ENCODE peak calls at places on chromosome 16, in nine cellular contexts. One of them, this sample, is unnamed.

GRCh38 chr16:16073884-16074781 is 124.7 kb downstream of the ABCC1 start:
- DNase-seq in adrenal gland: no peak
- DNase-seq in adipocyte: peak; percentile 90
- DNase-seq in prostate gland: no peak
- DNase-seq in WTC11: peak; percentile 47
- DNase-seq in stimulated activated CD8-positive, alpha-beta memory T cell treated with anti-CD3 and anti-CD28 coated beads, Interleukin-2, amount 100 ng/mL, for 48 hours: no peak
- DNase-seq in amygdala: no peak
- DNase-seq in C1 segment of cervical spinal cord: no peak
- DNase-seq in stimulated activated CD4-positive, alpha-beta T cell treated with anti-CD3 and anti-CD28 coated beads, TNF-alpha, amount 100 ng/mL, for 1 hour: no peak
- DNase-seq in this sample: peak; percentile 58

GRCh38 chr16:60674241-60674640 is 1362.0 kb downstream of the CDH8 start:
- DNase-seq in adrenal gland: no peak
- DNase-seq in adipocyte: no peak
- DNase-seq in prostate gland: no peak
- DNase-seq in WTC11: no peak
- DNase-seq in stimulated activated CD8-positive, alpha-beta memory T cell treated with anti-CD3 and anti-CD28 coated beads, Interleukin-2, amount 100 ng/mL, for 48 hours: no peak
- DNase-seq in amygdala: no peak
- DNase-seq in C1 segment of cervical spinal cord: no peak
- DNase-seq in stimulated activated CD4-positive, alpha-beta T cell treated with anti-CD3 and anti-CD28 coated beads, TNF-alpha, amount 100 ng/mL, for 1 hour: no peak
- DNase-seq in this sample: no peak

GRCh38 chr16:67613808-67614207 is 31.1 kb upstream of the CARMIL2 start:
- DNase-seq in adrenal gland: no peak
- DNase-seq in adipocyte: no peak
- DNase-seq in prostate gland: no peak
- DNase-seq in WTC11: peak; percentile 73
- DNase-seq in stimulated activated CD8-positive, alpha-beta memory T cell treated with anti-CD3 and anti-CD28 coated beads, Interleukin-2, amount 100 ng/mL, for 48 hours: peak; percentile 5
- DNase-seq in amygdala: no peak
- DNase-seq in C1 segment of cervical spinal cord: no peak
- DNase-seq in stimulated activated CD4-positive, alpha-beta T cell treated with anti-CD3 and anti-CD28 coated beads, TNF-alpha, amount 100 ng/mL, for 1 hour: no peak
- DNase-seq in this sample: peak; percentile 29

GRCh38 chr16:79370736-79371135 is 229.8 kb downstream of the MAF start:
- DNase-seq in adrenal gland: no peak
- DNase-seq in adipocyte: no peak
- DNase-seq in prostate gland: no peak
- DNase-seq in WTC11: no peak
- DNase-seq in stimulated activated CD8-positive, alpha-beta memory T cell treated with anti-CD3 and anti-CD28 coated beads, Interleukin-2, amount 100 ng/mL, for 48 hours: no peak
- DNase-seq in amygdala: no peak
- DNase-seq in C1 segment of cervical spinal cord: no peak
- DNase-seq in stimulated activated CD4-positive, alpha-beta T cell treated with anti-CD3 and anti-CD28 coated beads, TNF-alpha, amount 100 ng/mL, for 1 hour: no peak
- DNase-seq in this sample: no peak

GRCh38 chr16:24035127-24035842 is 199.5 kb downstream of the PRKCB start:
- DNase-seq in adrenal gland: no peak
- DNase-seq in adipocyte: no peak
- DNase-seq in prostate gland: no peak
- DNase-seq in WTC11: no peak
- DNase-seq in stimulated activated CD8-positive, alpha-beta memory T cell treated with anti-CD3 and anti-CD28 coated beads, Interleukin-2, amount 100 ng/mL, for 48 hours: no peak
- DNase-seq in amygdala: no peak
- DNase-seq in C1 segment of cervical spinal cord: no peak
- DNase-seq in stimulated activated CD4-positive, alpha-beta T cell treated with anti-CD3 and anti-CD28 coated beads, TNF-alpha, amount 100 ng/mL, for 1 hour: no peak
- DNase-seq in this sample: no peak

GRCh38 chr16:85910854-85911247 is 11.9 kb downstream of the IRF8 start:
- DNase-seq in adrenal gland: no peak
- DNase-seq in adipocyte: no peak
- DNase-seq in prostate gland: no peak
- DNase-seq in WTC11: no peak
- DNase-seq in stimulated activated CD8-positive, alpha-beta memory T cell treated with anti-CD3 and anti-CD28 coated beads, Interleukin-2, amount 100 ng/mL, for 48 hours: no peak
- DNase-seq in amygdala: no peak
- DNase-seq in C1 segment of cervical spinal cord: no peak
- DNase-seq in stimulated activated CD4-positive, alpha-beta T cell treated with anti-CD3 and anti-CD28 coated beads, TNF-alpha, amount 100 ng/mL, for 1 hour: no peak
- DNase-seq in this sample: no peak

GRCh38 chr16:87033021-87033471 is 284.1 kb downstream of the C16orf95 start:
- DNase-seq in adrenal gland: no peak
- DNase-seq in adipocyte: no peak
- DNase-seq in prostate gland: no peak
- DNase-seq in WTC11: no peak
- DNase-seq in stimulated activated CD8-positive, alpha-beta memory T cell treated with anti-CD3 and anti-CD28 coated beads, Interleukin-2, amount 100 ng/mL, for 48 hours: no peak
- DNase-seq in amygdala: no peak
- DNase-seq in C1 segment of cervical spinal cord: no peak
- DNase-seq in stimulated activated CD4-positive, alpha-beta T cell treated with anti-CD3 and anti-CD28 coated beads, TNF-alpha, amount 100 ng/mL, for 1 hour: no peak
- DNase-seq in this sample: no peak

GRCh38 chr16:3971261-3971660 is 90.7 kb upstream of the CREBBP start:
- DNase-seq in adrenal gland: no peak
- DNase-seq in adipocyte: peak; percentile 70
- DNase-seq in prostate gland: no peak
- DNase-seq in WTC11: no peak
- DNase-seq in stimulated activated CD8-positive, alpha-beta memory T cell treated with anti-CD3 and anti-CD28 coated beads, Interleukin-2, amount 100 ng/mL, for 48 hours: no peak
- DNase-seq in amygdala: no peak
- DNase-seq in C1 segment of cervical spinal cord: no peak
- DNase-seq in stimulated activated CD4-positive, alpha-beta T cell treated with anti-CD3 and anti-CD28 coated beads, TNF-alpha, amount 100 ng/mL, for 1 hour: no peak
- DNase-seq in this sample: no peak

GRCh38 chr16:8113843-8114242 is 476.5 kb downstream of the TMEM114 start:
- DNase-seq in adrenal gland: no peak
- DNase-seq in adipocyte: no peak
- DNase-seq in prostate gland: no peak
- DNase-seq in WTC11: no peak
- DNase-seq in stimulated activated CD8-positive, alpha-beta memory T cell treated with anti-CD3 and anti-CD28 coated beads, Interleukin-2, amount 100 ng/mL, for 48 hours: no peak
- DNase-seq in amygdala: no peak
- DNase-seq in C1 segment of cervical spinal cord: no peak
- DNase-seq in stimulated activated CD4-positive, alpha-beta T cell treated with anti-CD3 and anti-CD28 coated beads, TNF-alpha, amount 100 ng/mL, for 1 hour: no peak
- DNase-seq in this sample: no peak

GRCh38 chr16:56382901-56383355 is 42.4 kb downstream of the AMFR start:
- DNase-seq in adrenal gland: no peak
- DNase-seq in adipocyte: peak; percentile 9
- DNase-seq in prostate gland: no peak
- DNase-seq in WTC11: no peak
- DNase-seq in stimulated activated CD8-positive, alpha-beta memory T cell treated with anti-CD3 and anti-CD28 coated beads, Interleukin-2, amount 100 ng/mL, for 48 hours: no peak
- DNase-seq in amygdala: no peak
- DNase-seq in C1 segment of cervical spinal cord: no peak
- DNase-seq in stimulated activated CD4-positive, alpha-beta T cell treated with anti-CD3 and anti-CD28 coated beads, TNF-alpha, amount 100 ng/mL, for 1 hour: no peak
- DNase-seq in this sample: peak; percentile 56

GRCh38 chr16:55169780-55170179 is 154.2 kb upstream of the IRX6 start:
- DNase-seq in adrenal gland: no peak
- DNase-seq in adipocyte: no peak
- DNase-seq in prostate gland: no peak
- DNase-seq in WTC11: no peak
- DNase-seq in stimulated activated CD8-positive, alpha-beta memory T cell treated with anti-CD3 and anti-CD28 coated beads, Interleukin-2, amount 100 ng/mL, for 48 hours: no peak
- DNase-seq in amygdala: no peak
- DNase-seq in C1 segment of cervical spinal cord: no peak
- DNase-seq in stimulated activated CD4-positive, alpha-beta T cell treated with anti-CD3 and anti-CD28 coated beads, TNF-alpha, amount 100 ng/mL, for 1 hour: no peak
- DNase-seq in this sample: no peak

GRCh38 chr16:46836521-46837292 is 5.7 kb upstream of the C16orf87 start:
- DNase-seq in adrenal gland: no peak
- DNase-seq in adipocyte: no peak
- DNase-seq in prostate gland: no peak
- DNase-seq in WTC11: no peak
- DNase-seq in stimulated activated CD8-positive, alpha-beta memory T cell treated with anti-CD3 and anti-CD28 coated beads, Interleukin-2, amount 100 ng/mL, for 48 hours: no peak
- DNase-seq in amygdala: no peak
- DNase-seq in C1 segment of cervical spinal cord: no peak
- DNase-seq in stimulated activated CD4-positive, alpha-beta T cell treated with anti-CD3 and anti-CD28 coated beads, TNF-alpha, amount 100 ng/mL, for 1 hour: no peak
- DNase-seq in this sample: no peak

GRCh38 chr16:54651851-54652770 is 278.6 kb upstream of the IRX5 start:
- DNase-seq in adrenal gland: no peak
- DNase-seq in adipocyte: no peak
- DNase-seq in prostate gland: no peak
- DNase-seq in WTC11: no peak
- DNase-seq in stimulated activated CD8-positive, alpha-beta memory T cell treated with anti-CD3 and anti-CD28 coated beads, Interleukin-2, amount 100 ng/mL, for 48 hours: no peak
- DNase-seq in amygdala: no peak
- DNase-seq in C1 segment of cervical spinal cord: no peak
- DNase-seq in stimulated activated CD4-positive, alpha-beta T cell treated with anti-CD3 and anti-CD28 coated beads, TNF-alpha, amount 100 ng/mL, for 1 hour: no peak
- DNase-seq in this sample: no peak

GRCh38 chr16:16857012-16857411 is 478.1 kb downstream of the NPIPA7 start:
- DNase-seq in adrenal gland: no peak
- DNase-seq in adipocyte: no peak
- DNase-seq in prostate gland: no peak
- DNase-seq in WTC11: no peak
- DNase-seq in stimulated activated CD8-positive, alpha-beta memory T cell treated with anti-CD3 and anti-CD28 coated beads, Interleukin-2, amount 100 ng/mL, for 48 hours: no peak
- DNase-seq in amygdala: no peak
- DNase-seq in C1 segment of cervical spinal cord: no peak
- DNase-seq in stimulated activated CD4-positive, alpha-beta T cell treated with anti-CD3 and anti-CD28 coated beads, TNF-alpha, amount 100 ng/mL, for 1 hour: no peak
- DNase-seq in this sample: no peak

GRCh38 chr16:15743657-15744056 is 93.6 kb downstream of the NDE1 start:
- DNase-seq in adrenal gland: no peak
- DNase-seq in adipocyte: no peak
- DNase-seq in prostate gland: no peak
- DNase-seq in WTC11: no peak
- DNase-seq in stimulated activated CD8-positive, alpha-beta memory T cell treated with anti-CD3 and anti-CD28 coated beads, Interleukin-2, amount 100 ng/mL, for 48 hours: no peak
- DNase-seq in amygdala: no peak
- DNase-seq in C1 segment of cervical spinal cord: no peak
- DNase-seq in stimulated activated CD4-positive, alpha-beta T cell treated with anti-CD3 and anti-CD28 coated beads, TNF-alpha, amount 100 ng/mL, for 1 hour: no peak
- DNase-seq in this sample: no peak

GRCh38 chr16:64712027-64712426 is 409.8 kb downstream of the CDH11 start:
- DNase-seq in adrenal gland: no peak
- DNase-seq in adipocyte: no peak
- DNase-seq in prostate gland: no peak
- DNase-seq in WTC11: no peak
- DNase-seq in stimulated activated CD8-positive, alpha-beta memory T cell treated with anti-CD3 and anti-CD28 coated beads, Interleukin-2, amount 100 ng/mL, for 48 hours: no peak
- DNase-seq in amygdala: no peak
- DNase-seq in C1 segment of cervical spinal cord: no peak
- DNase-seq in stimulated activated CD4-positive, alpha-beta T cell treated with anti-CD3 and anti-CD28 coated beads, TNF-alpha, amount 100 ng/mL, for 1 hour: no peak
- DNase-seq in this sample: no peak

GRCh38 chr16:3131755-3132377 is 3.0 kb upstream of the ZNF213 start:
- DNase-seq in adrenal gland: no peak
- DNase-seq in adipocyte: peak; percentile 62
- DNase-seq in prostate gland: no peak
- DNase-seq in WTC11: peak; percentile 81
- DNase-seq in stimulated activated CD8-positive, alpha-beta memory T cell treated with anti-CD3 and anti-CD28 coated beads, Interleukin-2, amount 100 ng/mL, for 48 hours: peak; percentile 32
- DNase-seq in amygdala: no peak
- DNase-seq in C1 segment of cervical spinal cord: no peak
- DNase-seq in stimulated activated CD4-positive, alpha-beta T cell treated with anti-CD3 and anti-CD28 coated beads, TNF-alpha, amount 100 ng/mL, for 1 hour: no peak
- DNase-seq in this sample: peak; percentile 48

GRCh38 chr16:75322706-75323105 is 71.3 kb upstream of the BCAR1 start:
- DNase-seq in adrenal gland: peak; percentile 32
- DNase-seq in adipocyte: peak; percentile 41
- DNase-seq in prostate gland: no peak
- DNase-seq in WTC11: no peak
- DNase-seq in stimulated activated CD8-positive, alpha-beta memory T cell treated with anti-CD3 and anti-CD28 coated beads, Interleukin-2, amount 100 ng/mL, for 48 hours: no peak
- DNase-seq in amygdala: no peak
- DNase-seq in C1 segment of cervical spinal cord: no peak
- DNase-seq in stimulated activated CD4-positive, alpha-beta T cell treated with anti-CD3 and anti-CD28 coated beads, TNF-alpha, amount 100 ng/mL, for 1 hour: no peak
- DNase-seq in this sample: no peak

GRCh38 chr16:28067604-28068382 is 4.3 kb upstream of the GSG1L start:
- DNase-seq in adrenal gland: no peak
- DNase-seq in adipocyte: peak; percentile 26
- DNase-seq in prostate gland: no peak
- DNase-seq in WTC11: no peak
- DNase-seq in stimulated activated CD8-positive, alpha-beta memory T cell treated with anti-CD3 and anti-CD28 coated beads, Interleukin-2, amount 100 ng/mL, for 48 hours: no peak
- DNase-seq in amygdala: no peak
- DNase-seq in C1 segment of cervical spinal cord: no peak
- DNase-seq in stimulated activated CD4-positive, alpha-beta T cell treated with anti-CD3 and anti-CD28 coated beads, TNF-alpha, amount 100 ng/mL, for 1 hour: no peak
- DNase-seq in this sample: no peak

GRCh38 chr16:11032922-11033291 is 88.5 kb downstream of the CLEC16A start:
- DNase-seq in adrenal gland: peak; percentile 33
- DNase-seq in adipocyte: peak; percentile 57
- DNase-seq in prostate gland: no peak
- DNase-seq in WTC11: no peak
- DNase-seq in stimulated activated CD8-positive, alpha-beta memory T cell treated with anti-CD3 and anti-CD28 coated beads, Interleukin-2, amount 100 ng/mL, for 48 hours: no peak
- DNase-seq in amygdala: no peak
- DNase-seq in C1 segment of cervical spinal cord: no peak
- DNase-seq in stimulated activated CD4-positive, alpha-beta T cell treated with anti-CD3 and anti-CD28 coated beads, TNF-alpha, amount 100 ng/mL, for 1 hour: no peak
- DNase-seq in this sample: no peak

GRCh38 chr16:19690196-19690595 is 27.8 kb downstream of the KNOP1 start:
- DNase-seq in adrenal gland: peak; percentile 54
- DNase-seq in adipocyte: no peak
- DNase-seq in prostate gland: no peak
- DNase-seq in WTC11: no peak
- DNase-seq in stimulated activated CD8-positive, alpha-beta memory T cell treated with anti-CD3 and anti-CD28 coated beads, Interleukin-2, amount 100 ng/mL, for 48 hours: no peak
- DNase-seq in amygdala: no peak
- DNase-seq in C1 segment of cervical spinal cord: no peak
- DNase-seq in stimulated activated CD4-positive, alpha-beta T cell treated with anti-CD3 and anti-CD28 coated beads, TNF-alpha, amount 100 ng/mL, for 1 hour: no peak
- DNase-seq in this sample: no peak